ENCODE peak calls at places on chromosomes 16 and 17, in five cellular contexts. X, F, O, M and G are unnamed samples.

GRCh38 chr16:54715011-54715410 is 215.7 kb upstream of the IRX5 start:
- DNase-seq in X (no peak), F (no peak), O (no peak), M (no peak), G (no peak)

GRCh38 chr16:65875362-65876199 is 490.9 kb upstream of the CDH5 start:
- DNase-seq in X (no peak), F (no peak), O (no peak), M (no peak), G (no peak)

GRCh38 chr17:51046527-51047384 is 73.9 kb downstream of the SPAG9 start:
- DNase-seq in X (peak), F (peak), O (peak), M (peak), G (no peak)

GRCh38 chr17:82663381-82664275 is 15.4 kb upstream of the WDR45B start:
- DNase-seq in X (no peak), F (no peak), O (no peak), M (no peak), G (no peak)

GRCh38 chr17:81859906-81860755 is at the start of gene P4HB:
- DNase-seq in X (peak), F (no peak), O (no peak), M (no peak), G (peak)

GRCh38 chr17:40306395-40306794 is 2.6 kb upstream of the RARA start:
- DNase-seq in X (no peak), F (no peak), O (no peak), M (no peak), G (no peak)

GRCh38 chr16:71723537-71724319 is 773 bp downstream of the PHLPP2 start:
- DNase-seq in X (peak), F (peak), O (peak), M (peak), G (peak)

GRCh38 chr16:29898135-29898534 is 1.2 kb downstream of the SEZ6L2 start:
- DNase-seq in X (no peak), F (no peak), O (no peak), M (no peak), G (no peak)

GRCh38 chr17:14926526-14927122 is 338.5 kb downstream of the PMP22 start:
- DNase-seq in X (peak), F (peak), O (peak), M (peak), G (no peak)

GRCh38 chr17:2137342-2138098 is 82.6 kb downstream of the HIC1 start:
- DNase-seq in X (peak), F (no peak), O (peak), M (no peak), G (no peak)

GRCh38 chr17:7755095-7755890 is 37.7 kb downstream of the DNAH2 start:
- DNase-seq in X (no peak), F (no peak), O (no peak), M (no peak), G (no peak)

GRCh38 chr17:34357398-34357797 is 1.1 kb downstream of the CCL13 start:
- DNase-seq in X (no peak), F (no peak), O (no peak), M (no peak), G (no peak)

GRCh38 chr16:11665071-11665491 is 3.2 kb upstream of the SNN start:
- DNase-seq in X (no peak), F (peak), O (no peak), M (no peak), G (no peak)

GRCh38 chr16:8878523-8878911 is 3.6 kb upstream of the LITAFD start:
- DNase-seq in X (no peak), F (no peak), O (peak), M (no peak), G (no peak)

GRCh38 chr17:55263565-55264272 is 1.0 kb upstream of the HLF start:
- DNase-seq in X (no peak), F (no peak), O (no peak), M (no peak), G (no peak)
- TF ChIP-seq CTCF in X (no peak), F (no peak), O (no peak), M (no peak), G (no peak)

GRCh38 chr17:32609085-32609484 is 122.3 kb downstream of the CDK5R1 start:
- DNase-seq in X (no peak), F (peak), O (peak), M (peak), G (peak)
- TF ChIP-seq CTCF in X (no peak), F (peak), O (peak), M (peak), G (no peak)

DNA sequence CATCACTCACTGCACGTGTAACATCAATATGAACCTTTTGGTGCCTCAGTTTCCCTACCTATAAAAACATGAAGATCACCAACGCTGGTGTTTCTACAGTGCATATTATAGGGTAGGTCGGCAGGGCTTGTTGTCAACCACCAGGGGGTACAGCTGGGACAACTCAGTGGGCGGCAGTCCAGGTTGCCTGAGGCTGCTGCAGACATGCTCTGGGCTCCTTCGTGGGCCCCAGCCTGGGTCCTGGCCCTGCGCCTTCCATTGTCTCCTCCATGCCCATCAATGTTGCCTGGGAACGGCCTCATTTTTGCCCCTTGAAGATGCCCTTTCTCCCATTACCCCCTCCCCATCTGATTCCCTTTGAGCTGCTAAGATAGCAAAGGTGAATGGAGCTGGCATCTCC is 89.8 kb downstream of the GSG1L start:
- DNase-seq in X (no peak), F (peak), O (no peak), M (no peak), G (no peak)
- TF ChIP-seq CTCF in X (no peak), F (peak), O (no peak), M (no peak), G (no peak)

DNA sequence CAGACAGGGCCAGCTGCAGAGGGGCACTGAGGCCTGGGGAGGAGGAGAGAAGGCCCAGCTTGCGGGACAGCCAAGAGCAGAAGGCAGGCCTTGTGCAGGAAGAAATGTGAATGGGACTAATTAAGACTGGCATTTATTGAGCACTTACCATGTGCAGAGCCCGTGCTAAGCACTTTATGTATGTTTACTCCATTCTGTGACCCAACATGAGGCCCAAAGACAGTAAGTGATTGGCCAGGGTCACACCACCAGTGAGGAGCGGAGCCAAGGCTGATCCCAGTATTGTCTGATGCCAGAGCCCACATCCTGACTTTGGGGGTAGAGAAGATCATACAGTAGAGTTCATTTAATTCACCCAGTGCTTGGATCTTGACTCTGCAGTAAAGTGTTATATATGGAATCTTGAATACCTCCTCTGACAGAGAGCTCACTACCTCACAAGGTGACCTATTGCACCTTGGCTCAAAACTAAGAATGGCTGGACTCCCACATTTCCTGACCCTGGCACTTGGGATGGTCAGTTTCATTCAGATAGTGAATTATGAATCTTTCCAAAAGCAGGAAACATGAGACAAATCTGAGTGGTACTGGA is 13.6 kb downstream of the KATNB1 start:
- DNase-seq in X (no peak), F (no peak), O (no peak), M (no peak), G (no peak)
- TF ChIP-seq CTCF in X (no peak), F (no peak), O (no peak), M (no peak), G (no peak)

DNA sequence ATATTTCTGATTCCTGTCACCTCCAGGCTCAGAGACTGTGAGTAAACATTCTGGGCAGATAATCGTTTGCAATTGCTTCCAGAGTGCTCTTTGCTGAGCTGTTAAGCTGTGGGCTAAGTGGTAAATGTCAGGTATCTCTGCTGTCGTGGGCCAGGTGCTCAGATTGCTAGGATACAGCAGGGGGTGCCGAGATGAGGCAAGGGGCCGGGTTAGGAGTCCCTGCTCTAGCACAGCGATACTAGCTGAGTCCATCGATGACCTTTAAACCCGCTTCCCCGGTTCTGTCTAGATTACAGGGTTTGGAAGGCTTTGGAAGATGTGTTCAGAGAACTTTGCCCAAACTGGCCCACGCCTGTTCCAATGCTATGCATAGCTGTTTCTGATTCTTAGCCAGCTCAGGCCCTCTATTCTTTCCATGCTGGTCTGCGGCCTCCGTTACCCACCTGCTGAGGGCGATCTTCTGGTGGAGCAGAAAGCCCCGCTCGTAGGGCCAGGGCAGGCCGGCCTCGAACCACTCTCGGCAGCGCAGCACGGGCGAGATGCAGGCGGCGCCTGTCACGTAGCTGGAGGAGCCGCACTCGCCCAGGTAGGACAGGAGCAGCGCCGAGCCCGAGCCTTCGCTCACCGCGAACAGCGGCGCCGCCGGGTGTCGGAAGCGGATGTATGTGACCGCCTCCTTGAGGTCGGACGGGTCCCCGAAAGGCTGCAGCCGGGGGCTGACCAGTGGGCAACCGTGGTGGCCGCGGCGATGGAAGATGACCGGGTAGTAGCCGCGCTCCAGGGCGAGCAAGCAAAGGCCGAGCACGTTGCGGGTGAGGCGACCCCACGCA is 979 bp downstream of the ABHD15 start:
- DNase-seq in X (no peak), F (peak), O (peak), M (peak), G (peak)
- TF ChIP-seq CTCF in X (peak), F (peak), O (no peak), M (no peak), G (no peak)

GRCh38 chr16:58435779-58436178 is 43.5 kb downstream of the GINS3 start:
- DNase-seq in X (no peak), F (no peak), O (no peak), M (no peak), G (no peak)
- TF ChIP-seq CTCF in X (no peak), F (peak), O (no peak), M (peak), G (no peak)

GRCh38 chr17:55735784-55736405 is 13.2 kb upstream of the TMEM100 start:
- DNase-seq in X (peak), F (no peak), O (peak), M (peak), G (no peak)
- TF ChIP-seq CTCF in X (peak), F (peak), O (peak), M (peak), G (peak)